ENCODE peak calls at places on chromosomes 2 and 18, in four cellular contexts. X, S, V and H are unnamed samples. For H3K9me3, the result is how much of the 10 kb centered on the place peaks cover.

GRCh38 chr2:135585586-135585985 is 54.3 kb downstream of the R3HDM1 start:
- DNase-seq in X (no peak), S (no peak), V (no peak), H (no peak)

GRCh38 chr18:49206717-49207116 is 253.7 kb downstream of the DYM start:
- DNase-seq in X (no peak), S (no peak), V (peak), H (no peak)

GRCh38 chr2:134603966-134604365 is 114.8 kb downstream of the TMEM163 start:
- DNase-seq in X (no peak), S (no peak), V (no peak), H (no peak)

GRCh38 chr2:181294979-181295378 is 162.2 kb upstream of the ITGA4 start:
- DNase-seq in X (no peak), S (no peak), V (no peak), H (no peak)

GRCh38 chr2:157468931-157469708 is 25.2 kb upstream of the CYTIP start:
- DNase-seq in X (no peak), S (no peak), V (no peak), H (peak)

GRCh38 chr2:23669413-23670244 is 257.3 kb downstream of the ATAD2B start:
- DNase-seq in X (no peak), S (peak), V (peak), H (no peak)

GRCh38 chr18:21803495-21803894 is 62.9 kb downstream of the MIB1 start:
- DNase-seq in X (no peak), S (peak), V (no peak), H (no peak)

GRCh38 chr2:171146633-171147032 is 14.1 kb downstream of the TLK1 start:
- DNase-seq in X (no peak), S (no peak), V (no peak), H (no peak)

GRCh38 chr2:180849851-180850250 is 130.6 kb upstream of the UBE2E3 start:
- DNase-seq in X (no peak), S (no peak), V (no peak), H (no peak)

GRCh38 chr2:134120160-134120717 is 133.6 kb upstream of the MGAT5 start:
- DNase-seq in X (no peak), S (no peak), V (peak), H (no peak)

GRCh38 chr2:237904806-237905599 is 45.6 kb downstream of the RAMP1 start:
- DNase-seq in X (no peak), S (no peak), V (no peak), H (peak)

GRCh38 chr2:230217424-230217823 is 2.4 kb downstream of the SP110 start:
- DNase-seq in X (no peak), S (no peak), V (no peak), H (no peak)

GRCh38 chr2:74572178-74572925 is 17.8 kb downstream of the DOK1 start:
- DNase-seq in X (no peak), S (no peak), V (no peak), H (no peak)

GRCh38 chr2:232885264-232885961 is 15.3 kb downstream of the SNORC start:
- DNase-seq in X (no peak), S (no peak), V (peak), H (no peak)

GRCh38 chr2:105490204-105490603 is 91.4 kb upstream of the FHL2 start:
- DNase-seq in X (no peak), S (no peak), V (no peak), H (no peak)

GRCh38 chr2:108570416-108570815 is 36.1 kb downstream of the LIMS1 start:
- DNase-seq in X (no peak), S (no peak), V (no peak), H (no peak)

GRCh38 chr18:63986885-63987284 is 17.0 kb downstream of the SERPINB8 start:
- DNase-seq in X (no peak), S (no peak), V (no peak), H (no peak)

GRCh38 chr2:210617732-210618330 is 61.4 kb downstream of the CPS1 start:
- DNase-seq in X (peak), S (peak), V (peak), H (no peak)

GRCh38 chr18:28086530-28087172 is 90.3 kb downstream of the CDH2 start:
- DNase-seq in X (no peak), S (peak), V (no peak), H (no peak)

GRCh38 chr2:120846406-120847095 is 110.9 kb downstream of the GLI2 start:
- DNase-seq in X (no peak), S (no peak), V (no peak), H (no peak)

GRCh38 chr18:70295633-70296188 is 6.9 kb downstream of the SOCS6 start:
- DNase-seq in X (no peak), S (no peak), V (peak), H (no peak)

GRCh38 chr2:125516496-125517109 is 1139.4 kb upstream of the GYPC start:
- DNase-seq in X (no peak), S (peak), V (peak), H (no peak)

GRCh38 chr18:6589979-6590725 is 139.4 kb upstream of the ARHGAP28 start:
- DNase-seq in X (no peak), S (no peak), V (peak), H (no peak)

GRCh38 chr2:120596990-120597594 is 138.6 kb upstream of the GLI2 start:
- DNase-seq in X (no peak), S (no peak), V (no peak), H (no peak)

GRCh38 chr2:234468503-234468902 is 28.4 kb downstream of the ARL4C start:
- DNase-seq in X (no peak), S (no peak), V (peak), H (no peak)

GRCh38 chr18:63603772-63604171 is 16.6 kb downstream of the SERPINB13 start:
- DNase-seq in X (no peak), S (no peak), V (no peak), H (peak)

GRCh38 chr18:5388896-5389295 is 93.4 kb upstream of the ZBTB14 start:
- DNase-seq in X (no peak), S (no peak), V (no peak), H (no peak)

GRCh38 chr2:155256803-155257202 is 558.3 kb downstream of the KCNJ3 start:
- DNase-seq in X (no peak), S (peak), V (no peak), H (no peak)

GRCh38 chr18:54240629-54241107 is 16.2 kb upstream of the MBD2 start:
- DNase-seq in X (no peak), S (no peak), V (no peak), H (no peak)

DNA sequence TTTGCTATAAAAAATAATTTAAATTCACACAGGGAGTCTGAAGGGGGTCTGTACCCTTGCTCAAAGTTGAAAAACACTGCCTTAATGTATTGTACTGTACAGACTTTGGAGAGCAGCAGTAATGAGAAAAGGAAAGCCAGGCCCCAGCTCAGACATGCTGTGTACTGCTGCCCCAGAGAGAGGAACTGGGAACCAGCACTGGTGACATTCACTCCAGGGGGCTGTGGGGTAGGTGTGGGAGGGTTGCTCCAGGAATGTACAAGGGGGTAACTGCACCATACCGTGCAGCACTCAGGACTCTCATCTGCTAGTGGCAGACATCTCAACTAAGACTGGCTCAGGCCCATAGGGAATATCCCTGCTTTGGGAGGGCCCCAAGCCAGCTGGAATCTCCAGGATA is 146.0 kb upstream of the RMP24 start:
- DNase-seq in X (no peak), S (no peak), V (no peak), H (no peak)
- H3K9me3 ChIP-seq in X (under half), S (under half), V (under half), H (under half)

DNA sequence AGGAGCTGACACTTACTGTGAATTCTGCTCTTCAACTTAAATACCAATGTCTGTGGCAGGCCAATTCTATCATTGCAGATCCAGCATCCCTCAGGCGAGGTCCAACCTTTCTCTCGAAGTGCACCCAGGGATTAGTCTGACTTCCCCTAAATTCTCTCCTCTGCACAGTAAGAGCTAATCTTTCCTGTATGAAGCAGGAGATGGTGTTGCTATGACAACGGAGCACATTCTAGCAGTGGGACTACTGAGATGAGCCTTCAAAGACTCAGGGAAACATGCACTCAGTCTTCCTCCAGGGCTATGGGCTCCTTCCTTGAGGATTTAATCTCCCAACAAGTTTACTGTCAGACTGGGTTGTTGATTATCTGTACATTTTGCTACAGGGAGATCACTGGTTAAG is 176.3 kb downstream of the NOL4 start:
- DNase-seq in X (no peak), S (no peak), V (peak), H (no peak)
- TF ChIP-seq PBX3 in X (no peak), S (no peak), V (no peak), H (no peak)

GRCh38 chr2:149745396-149745925 is 157.9 kb upstream of the MMADHC start:
- DNase-seq in X (no peak), S (no peak), V (no peak), H (no peak)
- H3K9me3 ChIP-seq in X (under half), S (under half), V (under half), H (under half)

DNA sequence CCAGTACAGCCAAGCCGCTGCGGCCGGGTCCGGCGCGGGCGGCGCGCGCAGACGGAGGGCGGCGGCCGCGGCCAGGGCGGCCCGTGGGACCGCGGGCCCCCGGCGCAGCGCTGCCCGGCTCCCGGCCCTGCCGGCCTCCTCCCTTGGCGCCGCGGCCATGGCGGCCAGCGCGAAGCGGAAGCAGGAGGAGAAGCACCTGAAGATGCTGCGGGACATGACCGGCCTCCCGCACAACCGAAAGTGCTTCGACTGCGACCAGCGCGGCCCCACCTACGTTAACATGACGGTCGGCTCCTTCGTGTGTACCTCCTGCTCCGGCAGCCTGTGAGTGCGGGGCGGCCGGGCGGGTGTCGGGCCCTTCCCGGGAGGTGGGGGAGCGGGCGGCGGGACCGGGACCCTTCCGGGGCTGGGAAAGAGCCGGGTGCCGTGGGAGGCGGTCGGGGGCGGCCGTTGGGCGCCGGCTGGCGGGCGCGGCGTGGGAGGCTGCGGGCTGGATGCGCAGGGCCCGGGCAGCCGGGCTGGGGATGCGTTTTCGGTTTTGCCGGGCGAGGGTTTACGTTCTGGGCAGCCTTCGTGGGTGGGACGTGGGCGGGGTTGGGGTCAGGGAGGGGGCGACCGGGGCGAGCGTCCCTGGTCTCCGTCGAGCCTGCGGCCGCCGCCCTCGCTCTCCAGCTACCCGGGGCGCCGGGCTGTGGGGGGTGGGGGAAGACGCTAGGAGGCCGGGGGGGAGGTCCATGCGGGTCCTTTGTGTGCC is 486 bp downstream of the AGFG1 start:
- DNase-seq in X (peak), S (no peak), V (peak), H (no peak)
- TF ChIP-seq PBX3 in X (no peak), S (no peak), V (no peak), H (no peak)

GRCh38 chr2:95143838-95144237 is 15.8 kb downstream of the ZNF514 start:
- DNase-seq in X (no peak), S (no peak), V (no peak), H (no peak)

GRCh38 chr2:95149397-95149984 is 10.2 kb downstream of the ZNF514 start:
- DNase-seq in X (no peak), S (no peak), V (no peak), H (no peak)
- H3K9me3 ChIP-seq in X (half or more), S (half or more), V (under half), H (under half)

GRCh38 chr2:31414601-31415241 is at the start of gene XDH:
- DNase-seq in X (no peak), S (no peak), V (no peak), H (no peak)

GRCh38 chr2:31413876-31414550 is 529 bp downstream of the XDH start:
- DNase-seq in X (no peak), S (no peak), V (peak), H (no peak)

GRCh38 chr2:31415421-31415820 is 879 bp upstream of the XDH start:
- DNase-seq in X (no peak), S (no peak), V (no peak), H (no peak)

GRCh38 chr2:31411771-31412170 is 2.8 kb downstream of the XDH start:
- DNase-seq in X (no peak), S (no peak), V (no peak), H (no peak)

GRCh38 chr2:31413025-31413424 is 1.5 kb downstream of the XDH start:
- DNase-seq in X (no peak), S (no peak), V (no peak), H (no peak)
- TF ChIP-seq PBX3 in X (no peak), S (no peak), V (no peak), H (no peak)